ENCODE peak calls at places on chromosome 7, in seven cellular contexts. Z is Panc1; S is ascending aorta; J is effector memory CD4-positive, alpha-beta T cell; M is uterus; Y is prostate gland; H is mucosa of descending colon. X is an unnamed sample. For H3K9me3, the result is how much of the 10 kb centered on the place peaks cover.

GRCh38 chr7:43815373-43815772 is 53.9 kb downstream of the MRPS24 start:
- DNase-seq in Z (no peak), M (no peak), J (no peak), S (no peak), H (no peak), Y (no peak), X (no peak)

GRCh38 chr7:31517103-31517502 is 3.2 kb downstream of the ITPRID1 start:
- DNase-seq in H (no peak), Z (no peak), M (no peak), Y (no peak), S (no peak), J (no peak), X (no peak)

GRCh38 chr7:30751696-30752273 is at the start of gene INMT:
- DNase-seq in H (no peak), J (no peak), M (no peak), S (no peak), Z (no peak), Y (peak), X (no peak)

GRCh38 chr7:105245398-105246099 is 143.2 kb downstream of the SRPK2 start:
- DNase-seq in Y (no peak), H (no peak), S (no peak), Z (no peak), J (no peak), M (no peak), X (no peak)

GRCh38 chr7:877312-878232 is 1.2 kb downstream of the GET4 start:
- DNase-seq in S (no peak), H (peak), Y (no peak), Z (no peak), J (no peak), M (peak), X (no peak)

GRCh38 chr7:289756-290553 is at the start of gene FOXL3:
- DNase-seq in Y (no peak), Z (no peak), J (no peak), S (peak), H (no peak), M (no peak), X (no peak)

GRCh38 chr7:147279951-147280350 is 1163.3 kb downstream of the CNTNAP2 start:
- DNase-seq in S (no peak), M (no peak), J (no peak), Y (no peak), Z (peak), H (no peak), X (no peak)

GRCh38 chr7:103989200-103989784 is at the start of gene RELN:
- DNase-seq in H (no peak), Z (no peak), Y (no peak), S (no peak), M (no peak), J (no peak), X (no peak)

GRCh38 chr7:73642834-73643233 is 18.5 kb upstream of the MLXIPL start:
- DNase-seq in H (no peak), M (no peak), J (no peak), Z (no peak), Y (no peak), S (no peak), X (no peak)

GRCh38 chr7:100170111-100170897 is 1.9 kb upstream of the GAL3ST4 start:
- DNase-seq in Y (no peak), S (no peak), J (no peak), Z (no peak), M (no peak), H (no peak), X (no peak)

GRCh38 chr7:12111461-12112405 is 99.4 kb upstream of the TMEM106B start:
- DNase-seq in H (no peak), S (no peak), M (peak), J (no peak), Y (peak), Z (peak), X (no peak)

GRCh38 chr7:49038821-49039358 is 114.5 kb downstream of the CDC14C start:
- DNase-seq in Z (no peak), S (no peak), M (no peak), H (no peak), Y (no peak), J (no peak), X (no peak)

GRCh38 chr7:148987751-148988512 is 40.4 kb downstream of the PDIA4 start:
- DNase-seq in H (peak), Y (no peak), M (no peak), J (no peak), S (no peak), Z (no peak), X (no peak)

GRCh38 chr7:112097524-112097923 is 108.7 kb downstream of the DOCK4 start:
- DNase-seq in H (no peak), Y (no peak), M (no peak), Z (no peak), S (no peak), J (no peak), X (no peak)

GRCh38 chr7:116293139-116293538 is 82.8 kb downstream of the TES start:
- DNase-seq in Z (no peak), H (no peak), S (no peak), M (no peak), J (no peak), Y (no peak), X (no peak)

GRCh38 chr7:44185729-44186128 is 3.5 kb downstream of the GCK start:
- DNase-seq in J (no peak), H (no peak), Y (no peak), Z (no peak), M (no peak), S (peak), X (no peak)

GRCh38 chr7:31882187-31882586 is 188.0 kb downstream of the PDE1C start:
- DNase-seq in J (no peak), Z (no peak), Y (no peak), H (no peak), M (no peak), S (no peak), X (no peak)

GRCh38 chr7:124940306-124940705 is 10.7 kb upstream of the POT1 start:
- DNase-seq in J (no peak), M (no peak), Z (no peak), S (no peak), H (no peak), Y (no peak), X (no peak)

GRCh38 chr7:94003446-94004023 is 620 bp downstream of the BET1 start:
- DNase-seq in J (no peak), H (peak), Y (no peak), Z (no peak), S (no peak), M (no peak), X (no peak)

GRCh38 chr7:79298145-79298760 is 155.2 kb downstream of the MAGI2 start:
- DNase-seq in H (peak), M (peak), Y (no peak), J (no peak), S (no peak), Z (peak), X (no peak)

GRCh38 chr7:17495655-17496396 is 197.4 kb downstream of the AHR start:
- DNase-seq in Y (no peak), M (no peak), J (no peak), Z (no peak), S (no peak), H (no peak), X (no peak)

GRCh38 chr7:899806-900205 is 23.5 kb downstream of the GET4 start:
- DNase-seq in S (no peak), Z (no peak), H (no peak), M (no peak), J (no peak), Y (no peak), X (no peak)

GRCh38 chr7:149181136-149181790 is 14.1 kb upstream of the ZNF282 start:
- DNase-seq in J (no peak), Y (no peak), M (no peak), H (no peak), Z (no peak), S (no peak), X (no peak)

GRCh38 chr7:159119851-159120539 is 24.7 kb downstream of the VIPR2 start:
- DNase-seq in Z (no peak), S (no peak), J (no peak), M (peak), H (no peak), Y (no peak), X (no peak)

GRCh38 chr7:11648980-11649379 is 183.0 kb downstream of the THSD7A start:
- DNase-seq in Z (no peak), Y (no peak), S (no peak), M (no peak), J (no peak), H (no peak), X (no peak)

GRCh38 chr7:14739496-14740185 is 162.9 kb downstream of the DGKB start:
- DNase-seq in S (no peak), J (no peak), Y (no peak), H (no peak), M (no peak), Z (no peak), X (no peak)

GRCh38 chr7:79377097-79377496 is 76.4 kb downstream of the MAGI2 start:
- DNase-seq in J (no peak), H (no peak), Z (no peak), Y (no peak), M (no peak), S (no peak), X (no peak)

GRCh38 chr7:12369072-12369471 is 34.6 kb downstream of the VWDE start:
- DNase-seq in M (no peak), H (no peak), J (no peak), S (no peak), Y (no peak), Z (no peak), X (no peak)

GRCh38 chr7:80941206-80941758 is 22.4 kb upstream of the SEMA3C start:
- DNase-seq in S (no peak), H (no peak), J (no peak), Y (no peak), Z (peak), M (no peak), X (no peak)

GRCh38 chr7:38881947-38882684 is 26.9 kb downstream of the VPS41 start:
- DNase-seq in J (no peak), M (no peak), Z (no peak), H (no peak), S (no peak), Y (no peak), X (no peak)

GRCh38 chr7:86002858-86003257 is 640.9 kb upstream of the GRM3 start:
- DNase-seq in S (no peak), H (no peak), Z (no peak), J (no peak), M (no peak), Y (no peak), X (no peak)

GRCh38 chr7:105161366-105161765 is 147.4 kb downstream of the KMT2E start:
- DNase-seq in Y (no peak), H (no peak), J (no peak), Z (no peak), M (no peak), S (no peak), X (no peak)

GRCh38 chr7:44980393-44981034 is 1.7 kb upstream of the MYO1G start:
- DNase-seq in Y (no peak), S (no peak), H (no peak), M (no peak), J (peak), Z (no peak), X (peak)

GRCh38 chr7:100629117-100629711 is 12.1 kb downstream of the TFR2 start:
- DNase-seq in J (no peak), M (no peak), H (no peak), Z (no peak), Y (no peak), S (no peak), X (no peak)

GRCh38 chr7:147474862-147475261 is 1115.7 kb upstream of the C7orf33 start:
- DNase-seq in Z (no peak), M (no peak), J (no peak), Y (no peak), S (no peak), H (no peak), X (no peak)

GRCh38 chr7:132575336-132575986 is 809 bp downstream of the PLXNA4 start:
- DNase-seq in J (no peak), M (peak), Y (no peak), Z (no peak), S (peak), H (peak), X (no peak)

GRCh38 chr7:2508327-2509231 is 11.0 kb upstream of the LFNG start:
- DNase-seq in J (peak), H (peak), M (no peak), Z (no peak), S (no peak), Y (peak), X (no peak)
- H3K4me3 ChIP-seq in J (no peak), H (no peak), M (no peak), Z (no peak), S (no peak), Y (no peak), X (peak)

DNA sequence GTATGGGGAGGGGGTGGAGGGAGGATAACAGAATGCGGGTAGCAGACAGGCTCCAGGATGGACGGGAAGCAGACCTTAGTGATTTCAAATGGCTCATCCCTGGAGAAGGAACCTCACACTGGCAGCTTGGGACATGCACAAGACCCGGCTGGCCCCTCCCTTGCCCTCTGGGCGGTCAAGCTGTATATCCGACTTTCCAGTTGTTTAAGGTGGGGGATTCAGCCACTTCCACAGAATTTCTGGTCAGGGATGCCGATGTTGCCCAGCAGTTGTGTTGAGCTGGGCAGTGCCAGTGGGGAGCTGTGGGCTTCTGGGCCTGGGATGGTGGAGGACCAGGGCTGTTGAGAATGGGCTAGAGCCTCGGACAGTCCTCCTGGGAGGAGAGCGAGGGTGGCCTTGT is 38.8 kb downstream of the GBX1 start:
- DNase-seq in Z (no peak), M (no peak), J (no peak), Y (no peak), S (no peak), H (no peak), X (no peak)
- H3K9me3 ChIP-seq in Z (under half), M (under half), J (under half), Y (under half), S (under half), H (under half), X (under half)

GRCh38 chr7:28070311-28071055 is 110.1 kb downstream of the JAZF1 start:
- DNase-seq in M (no peak), Z (no peak), Y (no peak), S (no peak), J (no peak), H (no peak), X (no peak)

GRCh38 chr7:28071570-28071969 is 109.0 kb downstream of the JAZF1 start:
- DNase-seq in J (no peak), Y (no peak), S (no peak), H (no peak), M (no peak), Z (no peak), X (no peak)

GRCh38 chr7:28069788-28070187 is 110.8 kb downstream of the JAZF1 start:
- DNase-seq in H (no peak), J (no peak), S (no peak), Y (no peak), M (peak), Z (no peak), X (no peak)

GRCh38 chr7:28075674-28076358 is 104.8 kb downstream of the JAZF1 start:
- DNase-seq in H (no peak), Z (no peak), Y (no peak), M (no peak), J (no peak), S (no peak), X (no peak)

DNA sequence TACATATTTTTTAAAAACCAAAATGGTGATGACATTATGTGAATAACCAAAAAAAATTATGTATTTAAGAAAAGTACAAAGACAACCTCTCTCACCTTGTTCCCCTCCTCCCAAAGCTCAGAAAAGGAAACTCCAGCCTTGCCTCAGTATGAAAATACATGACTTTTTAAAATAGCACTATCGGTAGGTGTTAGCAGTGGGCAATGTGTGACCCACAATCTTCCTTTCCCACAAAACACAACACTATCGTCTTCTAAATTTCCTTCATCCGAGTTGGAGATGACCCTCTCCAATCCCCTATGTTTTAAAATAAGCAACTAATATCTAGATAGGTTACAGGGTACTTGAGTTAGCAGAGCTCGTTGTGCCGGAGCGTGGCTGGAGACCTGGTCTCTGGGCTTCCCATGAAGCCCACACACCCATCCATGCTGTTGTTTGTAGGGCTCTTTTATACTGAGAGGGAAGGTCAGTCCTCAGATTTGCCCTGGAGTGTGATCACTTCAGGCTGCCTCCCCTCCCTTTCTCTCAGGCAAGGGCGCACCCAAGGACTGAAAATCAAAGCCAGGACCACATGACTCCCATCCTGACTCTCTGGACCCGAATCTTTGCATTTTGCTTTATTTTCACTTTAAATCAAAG is 107.6 kb downstream of the JAZF1 start:
- DNase-seq in Z (no peak), M (no peak), J (no peak), S (no peak), Y (no peak), H (no peak), X (no peak)
- H3K4me3 ChIP-seq in Z (no peak), M (no peak), J (no peak), S (no peak), Y (no peak), H (no peak), X (no peak)

DNA sequence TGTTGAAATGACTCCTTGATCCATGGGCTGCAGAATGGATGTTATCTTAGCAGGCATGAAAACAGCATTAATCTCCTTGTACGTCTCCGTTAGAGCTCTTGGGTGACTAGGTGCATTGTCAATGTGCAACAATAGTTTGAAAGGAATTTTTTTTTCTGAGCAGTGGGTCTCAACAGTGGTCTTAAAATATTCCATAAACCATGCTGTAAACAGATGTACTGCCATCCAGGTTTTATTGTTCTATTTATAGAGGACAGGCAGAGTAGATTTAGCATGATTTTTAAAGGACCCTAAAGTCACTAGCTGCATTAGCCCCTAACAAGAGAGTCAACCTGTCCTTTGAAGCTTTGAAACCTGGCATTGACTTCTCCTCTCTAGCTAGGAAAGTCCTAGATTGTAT is 64.0 kb downstream of the NRF1 start:
- DNase-seq in M (no peak), Y (no peak), H (no peak), J (no peak), S (no peak), Z (no peak), X (no peak)
- H3K9me3 ChIP-seq in M (under half), Y (under half), H (under half), J (under half), S (under half), Z (under half), X (under half)

GRCh38 chr7:26441640-26442277 is 150.1 kb downstream of the SNX10 start:
- DNase-seq in M (no peak), Y (no peak), J (no peak), H (no peak), S (no peak), Z (no peak), X (no peak)
- H3K4me3 ChIP-seq in M (no peak), Y (no peak), J (no peak), H (no peak), S (no peak), Z (no peak), X (no peak)

DNA sequence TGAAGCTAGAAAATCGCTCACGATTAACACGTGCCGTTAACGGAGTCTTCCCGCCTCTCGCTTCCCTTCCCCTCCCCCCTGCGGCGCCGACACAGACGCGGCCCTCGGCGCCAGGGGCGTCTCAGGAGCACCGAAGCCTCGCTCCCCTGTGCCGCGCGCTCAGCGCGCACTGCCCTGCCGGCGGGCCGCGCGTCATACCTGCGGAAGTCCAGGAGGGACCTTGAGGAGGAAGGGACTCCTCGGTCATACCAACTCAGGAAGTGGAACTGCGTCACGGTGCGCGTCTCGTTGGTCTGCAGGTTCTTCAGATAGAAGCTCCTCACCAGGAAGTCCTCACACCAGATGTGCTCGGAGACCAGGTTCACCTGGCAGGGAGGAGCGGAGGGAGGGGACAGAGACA is 239.6 kb downstream of the DNAJB6 start:
- DNase-seq in S (no peak), J (peak), Y (no peak), M (no peak), Z (no peak), H (peak), X (no peak)
- H3K9me3 ChIP-seq in S (under half), J (under half), Y (under half), M (under half), Z (under half), H (under half), X (under half)